ENCODE peak calls at places on chromosome 15, in seven cellular contexts. M is tibial artery, P is PC-9, D is thyroid gland, Y is Panc1, G is K562, V is endodermal cell. L is an unnamed sample.

GRCh38 chr15:62874933-62875625 is 167.5 kb upstream of the TPM1 start:
- DNase-seq in M (no peak), P (no peak), D (no peak), Y (no peak), G (no peak), V (peak; percentile 46), L (no peak)

GRCh38 chr15:56916825-56917477 is 1.5 kb upstream of the TCF12 start:
- DNase-seq in M (no peak), P (no peak), D (no peak), Y (no peak), G (peak; percentile 60), V (no peak), L (no peak)

GRCh38 chr15:100686021-100686724 is 83.8 kb downstream of the ASB7 start:
- DNase-seq in M (peak; percentile 74), P (no peak), D (no peak), Y (no peak), G (no peak), V (no peak), L (no peak)

GRCh38 chr15:89912674-89913396 is at the start of gene ARPIN:
- DNase-seq in M (peak; percentile 77), P (no peak), D (peak; percentile 46), Y (no peak), G (no peak), V (peak; percentile 87), L (peak; percentile 60)

GRCh38 chr15:85623648-85624047 is 171.1 kb downstream of the KLHL25 start:
- DNase-seq in M (no peak), P (no peak), D (no peak), Y (no peak), G (no peak), V (no peak), L (no peak)

GRCh38 chr15:91070872-91071271 is 29.2 kb upstream of the SV2B start:
- DNase-seq in M (no peak), P (no peak), D (no peak), Y (no peak), G (no peak), V (peak; percentile 54), L (no peak)

GRCh38 chr15:68644088-68644904 is 65.5 kb downstream of the CORO2B start:
- DNase-seq in M (no peak), P (no peak), D (no peak), Y (no peak), G (peak; percentile 22), V (peak; percentile 36), L (no peak)

GRCh38 chr15:76401285-76401684 is 64.7 kb downstream of the ISL2 start:
- DNase-seq in M (no peak), P (peak; percentile 52), D (no peak), Y (no peak), G (no peak), V (no peak), L (no peak)

GRCh38 chr15:92005154-92005553 is 151.6 kb downstream of the SLCO3A1 start:
- DNase-seq in M (no peak), P (no peak), D (no peak), Y (no peak), G (no peak), V (no peak), L (no peak)

GRCh38 chr15:57440799-57441198 is 64.5 kb downstream of the CGNL1 start:
- DNase-seq in M (no peak), P (peak; percentile 47), D (no peak), Y (no peak), G (no peak), V (no peak), L (no peak)

GRCh38 chr15:53962646-53963561 is 15.3 kb upstream of the UNC13C start:
- DNase-seq in M (no peak), P (no peak), D (peak; percentile 43), Y (no peak), G (no peak), V (peak; percentile 77), L (no peak)

GRCh38 chr15:64740361-64741170 is 34.8 kb downstream of the RBPMS2 start:
- DNase-seq in M (peak; percentile 84), P (no peak), D (peak; percentile 30), Y (no peak), G (peak; percentile 44), V (no peak), L (peak; percentile 27)

GRCh38 chr15:74173545-74174215 is at the start of gene ISLR:
- DNase-seq in M (peak; percentile 87), P (no peak), D (peak; percentile 73), Y (no peak), G (no peak), V (peak; percentile 56), L (no peak)

GRCh38 chr15:64681424-64682024 is 93.9 kb downstream of the RBPMS2 start:
- DNase-seq in M (no peak), P (peak; percentile 54), D (peak; percentile 88), Y (peak; percentile 32), G (peak; percentile 80), V (peak; percentile 87), L (peak; percentile 77)

DNA sequence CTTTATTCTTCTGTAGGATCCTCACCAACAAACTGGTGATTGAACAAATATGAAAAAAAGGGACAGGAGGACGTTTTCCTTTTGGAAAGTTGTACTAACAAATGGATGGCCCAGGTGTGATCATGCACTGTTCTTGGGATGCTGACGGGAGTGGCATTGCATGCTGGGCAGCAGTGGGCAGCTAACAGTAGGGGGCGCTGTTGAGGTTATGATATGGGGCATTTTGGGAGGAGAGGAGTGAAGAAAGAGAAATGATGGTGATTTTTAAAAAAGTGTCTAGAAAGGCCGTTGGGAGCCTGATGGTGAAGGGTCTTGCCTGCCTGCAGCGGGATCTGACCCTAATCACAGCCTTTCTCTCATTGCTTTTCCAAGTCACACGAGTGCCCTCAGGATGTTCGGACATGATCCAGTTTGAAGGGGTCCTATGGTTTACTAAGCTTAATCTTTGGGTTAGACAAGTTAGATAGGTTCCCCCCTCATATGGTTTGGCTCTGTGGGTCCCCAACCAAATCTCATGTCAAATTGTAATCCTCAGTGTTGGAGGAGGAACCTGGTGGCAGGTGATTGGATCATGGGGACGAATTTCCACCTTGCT is 46.2 kb upstream of the PRTG start:
- DNase-seq in M (no peak), P (no peak), D (peak; percentile 12), Y (no peak), G (peak; percentile 59), V (peak; percentile 87), L (no peak)
- TF ChIP-seq CTCF in M (peak; percentile 49), P (peak; percentile 48), D (no peak), Y (peak; percentile 84), G (peak; percentile 92), V (peak; percentile 84), L (peak; percentile 70)

GRCh38 chr15:52463638-52464037 is 65.0 kb downstream of the MYO5A start:
- DNase-seq in M (no peak), P (no peak), D (no peak), Y (no peak), G (no peak), V (no peak), L (no peak)
- H3K27ac ChIP-seq in M (no peak overlapping the region), P (no peak overlapping the region), D (no peak overlapping the region), Y (no peak overlapping the region), G (no peak overlapping the region), V (no peak overlapping the region), L (no peak overlapping the region)

GRCh38 chr15:65869127-65869953 is at the start of gene RAB11A:
- DNase-seq in M (peak; percentile 97), P (peak; percentile 88), D (peak; percentile 95), Y (peak; percentile 71), G (peak; percentile 96), V (peak; percentile 97), L (peak; percentile 98)
- TF ChIP-seq CTCF in M (peak; percentile 29), P (no peak), D (no peak), Y (peak; percentile 62), G (peak; percentile 49), V (peak; percentile 55), L (peak; percentile 68)

DNA sequence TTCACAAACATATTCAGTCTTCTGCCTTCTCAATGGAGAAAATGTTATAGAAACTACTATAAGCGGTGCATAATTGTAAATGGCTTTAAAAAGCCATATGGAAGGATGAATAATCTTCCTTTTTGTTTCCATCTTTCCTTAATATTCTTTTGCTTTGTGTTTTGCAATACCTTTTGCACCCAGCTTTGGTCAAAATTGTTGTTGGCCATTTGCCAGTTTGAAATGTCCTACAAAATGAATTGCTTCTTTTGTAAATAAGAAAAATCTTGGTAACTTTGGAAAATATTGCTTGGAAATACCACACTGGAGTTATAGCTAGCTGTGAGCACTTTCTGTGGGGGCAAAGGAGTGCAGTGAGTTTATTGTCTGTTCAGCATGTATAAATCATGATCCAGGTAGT is 93.5 kb upstream of the NR2F2 start:
- DNase-seq in M (no peak), P (no peak), D (no peak), Y (no peak), G (no peak), V (no peak), L (no peak)
- H3K27ac ChIP-seq in M (no peak overlapping the region), P (no peak overlapping the region), D (no peak overlapping the region), Y (no peak overlapping the region), G (no peak overlapping the region), V (no peak overlapping the region), L (no peak overlapping the region)

GRCh38 chr15:78437107-78437761 is 782 bp upstream of the IREB2 start:
- DNase-seq in M (no peak), P (no peak), D (no peak), Y (no peak), G (peak; percentile 74), V (peak; percentile 73), L (peak; percentile 44)

GRCh38 chr15:78440375-78441373 is 2.7 kb downstream of the IREB2 start:
- DNase-seq in M (no peak), P (no peak), D (no peak), Y (no peak), G (no peak), V (no peak), L (no peak)

GRCh38 chr15:78437762-78438594 is at the start of gene IREB2:
- DNase-seq in M (peak; percentile 99), P (peak; percentile 89), D (peak; percentile 98), Y (peak; percentile 94), G (peak; percentile 97), V (peak; percentile 99), L (peak; percentile 100)

GRCh38 chr15:78434134-78434533 is 3.9 kb upstream of the IREB2 start:
- DNase-seq in M (no peak), P (no peak), D (no peak), Y (no peak), G (no peak), V (no peak), L (no peak)

GRCh38 chr15:78438595-78439285 is 724 bp downstream of the IREB2 start:
- DNase-seq in M (no peak), P (no peak), D (peak; percentile 19), Y (no peak), G (peak; percentile 48), V (peak; percentile 68), L (peak; percentile 49)
- TF ChIP-seq CTCF in M (no peak), P (peak; percentile 38), D (no peak), Y (peak; percentile 53), G (peak; percentile 53), V (peak; percentile 67), L (peak; percentile 33)